ENCODE peak calls at places on chromosomes 1 and 21, in eight cellular contexts. S is heart right ventricle, C is transverse colon, A is HAP-1, Y is Peyer's patch, T is mucosa of descending colon, U is left ventricle myocardium inferior, Z is astrocyte. H is an unnamed sample.

GRCh38 chr1:85451236-85451830 is 13.6 kb downstream of the DDAH1 start:
- DNase-seq in Y (no peak), C (no peak), U (no peak), S (no peak), T (no peak), A (no peak), Z (peak; percentile 22), H (no peak)

GRCh38 chr1:221813887-221814286 is 72.0 kb upstream of the DUSP10 start:
- DNase-seq in Z (peak; percentile 28), A (no peak), Y (no peak), T (no peak), C (no peak), S (no peak), U (no peak), H (no peak)

GRCh38 chr1:161304927-161305871 is 4.6 kb downstream of the MPZ start:
- DNase-seq in Y (no peak), S (no peak), U (no peak), Z (no peak), A (no peak), T (peak; percentile 38), C (no peak), H (no peak)

GRCh38 chr1:54570161-54570560 is 22.1 kb downstream of the ACOT11 start:
- DNase-seq in S (no peak), Y (no peak), U (no peak), A (no peak), C (no peak), T (no peak), Z (no peak), H (no peak)

GRCh38 chr1:54365020-54365797 is 41.0 kb downstream of the SSBP3 start:
- DNase-seq in T (peak; percentile 47), A (no peak), U (no peak), S (no peak), C (no peak), Y (no peak), Z (no peak), H (no peak)

GRCh38 chr1:84020151-84020550 is 21.2 kb upstream of the TTLL7 start:
- DNase-seq in T (no peak), Y (no peak), A (no peak), Z (no peak), S (no peak), U (no peak), C (no peak), H (no peak)

GRCh38 chr21:41459884-41460534 is 34.0 kb downstream of the MX1 start:
- DNase-seq in S (no peak), C (no peak), Y (peak; percentile 45), T (no peak), A (no peak), U (no peak), Z (no peak), H (no peak)

GRCh38 chr1:209688746-209689234 is 13.6 kb downstream of the G0S2 start:
- DNase-seq in T (no peak), A (no peak), Y (no peak), S (no peak), U (no peak), C (no peak), Z (peak; percentile 51), H (no peak)

DNA sequence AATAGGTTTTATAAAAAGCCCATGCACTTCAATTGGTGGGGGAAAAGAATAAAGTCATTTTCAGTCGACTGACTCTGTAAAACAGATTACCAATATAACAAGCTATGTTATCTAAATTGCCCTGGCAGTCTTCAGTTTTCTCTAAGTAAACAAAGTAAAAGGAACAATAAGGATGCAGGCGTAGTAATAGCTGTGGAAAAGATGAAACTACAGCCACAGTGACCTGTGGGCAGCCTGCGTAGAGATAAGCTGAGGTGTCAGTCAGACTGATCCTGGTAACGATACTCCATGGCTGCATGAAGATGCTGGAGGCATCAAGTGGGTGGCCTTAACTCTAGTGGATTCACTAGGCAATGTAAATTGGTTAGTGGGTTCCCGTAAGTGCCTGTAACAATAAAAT is 29.3 kb downstream of the CLCC1 start:
- DNase-seq in U (no peak), A (no peak), Z (no peak), C (no peak), Y (no peak), S (no peak), T (no peak), H (no peak)
- H3K9me3 ChIP-seq in U (no peaks in the 10 kb centered on the region), A (no peaks in the 10 kb centered on the region), Z (no peaks in the 10 kb centered on the region), C (no peaks in the 10 kb centered on the region), Y (no peaks in the 10 kb centered on the region), S (no peaks in the 10 kb centered on the region), T (no peaks in the 10 kb centered on the region), H (no peaks in the 10 kb centered on the region)

GRCh38 chr1:21174230-21174629 is 2.5 kb downstream of the EIF4G3 start:
- DNase-seq in Y (no peak), S (no peak), C (no peak), A (no peak), U (no peak), Z (no peak), T (no peak), H (no peak)
- H3K4me3 ChIP-seq in Y (no peak overlapping the region), S (no peak overlapping the region), C (peak overlapping the region; percentile 85), A (peak overlapping the region; percentile 86), U (peak overlapping the region; percentile 94), Z (peak overlapping the region; percentile 89), T (no peak overlapping the region), H (peak overlapping the region; percentile 82)

DNA sequence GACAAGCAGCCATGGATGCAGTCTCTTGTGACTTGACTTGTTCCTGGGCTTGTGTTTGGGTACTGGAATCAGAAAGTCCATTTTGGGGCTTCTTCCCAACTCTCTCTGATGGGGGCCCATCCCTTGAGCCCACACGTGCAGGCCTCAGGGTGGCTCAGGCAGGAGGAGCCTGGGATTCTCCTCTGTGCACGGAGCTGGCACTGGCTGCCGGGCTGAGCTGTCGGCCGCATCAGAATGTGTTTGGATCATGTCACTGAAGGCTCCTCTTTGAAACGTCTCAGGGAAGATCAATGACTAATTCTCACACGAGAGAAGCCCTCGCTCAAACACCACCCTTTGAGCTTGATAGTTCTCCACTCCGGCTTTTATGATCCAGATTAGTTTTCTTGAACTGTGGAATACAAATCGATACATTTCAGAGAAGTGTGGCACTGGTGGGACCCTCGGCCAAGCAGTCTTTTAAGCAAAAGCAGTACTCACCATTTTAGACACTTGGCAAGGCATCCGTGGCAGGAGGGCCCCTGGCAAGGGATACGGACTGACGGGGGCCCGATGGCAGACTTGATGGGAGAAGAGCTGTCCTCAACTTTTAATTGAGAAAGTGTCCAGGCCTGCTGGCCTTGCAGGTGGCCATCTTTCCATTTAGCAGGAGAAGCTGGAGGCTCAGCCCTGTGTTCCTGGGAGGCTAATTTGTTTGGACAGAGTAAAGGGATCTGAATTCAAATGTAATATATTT is 220.7 kb upstream of the C1orf174 start:
- DNase-seq in S (no peak), Y (no peak), U (no peak), C (no peak), T (no peak), A (no peak), Z (no peak), H (no peak)
- H3K9me3 ChIP-seq in S (no peaks in the 10 kb centered on the region), Y (no peaks in the 10 kb centered on the region), U (no peaks in the 10 kb centered on the region), C (no peaks in the 10 kb centered on the region), T (no peaks in the 10 kb centered on the region), A (no peaks in the 10 kb centered on the region), Z (peaks cover 6% of the 10 kb centered on the region), H (no peaks in the 10 kb centered on the region)

DNA sequence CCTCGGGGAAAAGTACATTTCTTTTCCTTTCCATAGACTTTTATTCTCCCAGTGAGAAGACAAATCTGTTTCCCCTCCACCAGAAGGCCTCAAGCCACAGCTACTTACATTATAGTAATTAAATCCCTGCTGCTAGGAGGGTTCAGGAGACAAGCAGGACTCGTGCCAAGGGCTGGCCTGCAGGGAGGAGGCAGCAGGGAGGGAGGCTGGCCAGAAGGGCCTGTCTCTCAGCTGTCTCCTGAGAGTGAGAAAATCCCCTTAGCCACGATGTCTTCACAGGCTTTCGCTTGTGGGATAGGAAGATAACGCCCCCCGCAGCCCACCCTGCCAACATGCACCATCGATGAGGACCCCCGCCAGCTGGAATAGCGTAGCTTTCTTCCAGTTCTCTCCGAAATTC is 14.0 kb downstream of the KCNN3 start:
- DNase-seq in Z (no peak), U (no peak), C (no peak), T (no peak), Y (no peak), S (no peak), A (no peak), H (no peak)
- H3K4me3 ChIP-seq in Z (no peak overlapping the region), U (no peak overlapping the region), C (no peak overlapping the region), T (no peak overlapping the region), Y (no peak overlapping the region), S (no peak overlapping the region), A (no peak overlapping the region), H (no peak overlapping the region)

GRCh38 chr1:15146971-15147376 is 6.6 kb upstream of the TMEM51 start:
- DNase-seq in A (no peak), S (no peak), T (no peak), C (no peak), Z (no peak), U (no peak), Y (no peak), H (peak; percentile 23)
- H3K9me3 ChIP-seq in A (no peaks in the 10 kb centered on the region), S (no peaks in the 10 kb centered on the region), T (no peaks in the 10 kb centered on the region), C (no peaks in the 10 kb centered on the region), Z (no peaks in the 10 kb centered on the region), U (peaks cover 6% of the 10 kb centered on the region), Y (no peaks in the 10 kb centered on the region), H (peaks cover 4% of the 10 kb centered on the region)